ENCODE peak calls at places on chromosome 5, in ten cellular contexts. Q, S, A, C, H, X, V, O, Z and Y are unnamed samples. For H3K4me1, the result is how much of the 10 kb centered on the place peaks cover.

GRCh38 chr5:165360366-165361142 is 1855.1 kb downstream of the MAT2B start:
- DNase-seq in S (no peak), Q (no peak), C (no peak), H (no peak), O (no peak), V (no peak), Z (no peak), X (no peak), A (no peak), Y (no peak)

GRCh38 chr5:16600397-16600796 is 16.4 kb downstream of the RETREG1 start:
- DNase-seq in X (peak), A (no peak), Z (peak), Q (peak), V (peak), S (no peak), O (no peak), H (no peak), C (no peak), Y (no peak)

GRCh38 chr5:127757576-127757975 is 54.4 kb downstream of the CCDC192 start:
- DNase-seq in Q (peak), V (peak), S (peak), C (peak), Z (no peak), X (no peak), H (no peak), A (peak), O (peak), Y (no peak)

GRCh38 chr5:9265391-9266287 is 280.2 kb downstream of the SEMA5A start:
- DNase-seq in C (no peak), A (no peak), Q (peak), X (peak), Z (peak), O (no peak), S (peak), V (peak), H (no peak), Y (no peak)

GRCh38 chr5:177195307-177195952 is 61.9 kb downstream of the NSD1 start:
- DNase-seq in C (no peak), Q (no peak), V (peak), O (no peak), Z (no peak), A (no peak), S (no peak), H (no peak), X (no peak), Y (no peak)

GRCh38 chr5:179858241-179858585 is 404 bp downstream of the MRNIP start:
- DNase-seq in H (peak), Z (no peak), X (no peak), Q (peak), C (peak), O (peak), S (peak), A (no peak), V (peak), Y (no peak)

GRCh38 chr5:97100486-97100885 is 41.9 kb downstream of the LIX1 start:
- DNase-seq in C (no peak), S (no peak), O (no peak), Z (no peak), V (peak), Q (peak), A (no peak), H (no peak), X (no peak), Y (no peak)

GRCh38 chr5:86864022-86864421 is 246.3 kb downstream of the COX7C start:
- DNase-seq in C (no peak), S (no peak), Q (no peak), V (no peak), O (no peak), A (no peak), H (no peak), X (no peak), Z (no peak), Y (no peak)

GRCh38 chr5:156094001-156094400 is 233.0 kb upstream of the SGCD start:
- DNase-seq in V (no peak), S (peak), C (no peak), O (no peak), X (no peak), Z (no peak), H (no peak), Q (peak), A (no peak), Y (no peak)

GRCh38 chr5:50807661-50808060 is 141.2 kb downstream of the PARP8 start:
- DNase-seq in C (no peak), X (no peak), O (no peak), Q (no peak), V (peak), A (no peak), H (no peak), S (no peak), Z (no peak), Y (no peak)

GRCh38 chr5:108617467-108618435 is 129.9 kb upstream of the FER start:
- DNase-seq in X (no peak), Z (no peak), H (no peak), Q (no peak), V (no peak), O (no peak), C (no peak), S (peak), A (no peak), Y (no peak)

GRCh38 chr5:117302949-117303348 is 728.3 kb upstream of the SEMA6A start:
- DNase-seq in X (no peak), V (no peak), A (no peak), O (no peak), S (no peak), H (no peak), C (no peak), Q (no peak), Z (no peak), Y (no peak)

GRCh38 chr5:76379855-76380254 is 23.2 kb upstream of the IQGAP2 start:
- DNase-seq in C (no peak), X (no peak), O (no peak), Z (no peak), S (no peak), V (no peak), A (no peak), H (no peak), Q (no peak), Y (no peak)

GRCh38 chr5:10543585-10544040 is 20.3 kb upstream of the ANKRD33B start:
- DNase-seq in O (no peak), V (no peak), X (no peak), Z (no peak), H (no peak), Q (no peak), A (no peak), S (no peak), C (no peak), Y (no peak)

GRCh38 chr5:32852535-32852934 is 141.4 kb downstream of the NPR3 start:
- DNase-seq in Z (no peak), H (no peak), O (no peak), A (peak), S (peak), Q (peak), V (peak), X (peak), C (no peak), Y (peak)

GRCh38 chr5:75510417-75510835 is 1.0 kb downstream of the CERT1 start:
- DNase-seq in C (peak), H (no peak), S (no peak), Q (peak), V (peak), A (peak), Z (no peak), X (peak), O (no peak), Y (no peak)

GRCh38 chr5:1386274-1386717 is 41.4 kb upstream of the CLPTM1L start:
- DNase-seq in V (peak), H (peak), Q (peak), Z (peak), A (no peak), X (peak), O (peak), S (peak), C (peak), Y (no peak)

DNA sequence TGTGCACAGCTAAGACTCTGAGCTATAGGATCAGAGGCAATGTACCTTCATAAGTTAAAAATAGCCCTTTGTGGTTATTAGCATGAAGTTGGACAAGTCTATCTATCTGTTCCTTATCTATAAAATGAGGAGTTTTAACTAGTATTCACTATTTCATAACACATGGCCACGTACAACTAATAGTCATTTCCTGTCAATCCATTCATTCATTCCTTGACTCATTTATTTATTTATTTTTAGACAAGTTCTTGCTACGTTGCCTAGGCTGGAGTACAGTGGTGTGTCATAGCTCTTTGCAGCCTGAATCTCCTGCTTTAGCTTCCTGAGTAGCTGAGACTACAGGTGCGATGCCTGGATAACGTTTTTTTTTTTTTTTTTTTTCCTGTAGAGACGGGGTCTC is 92.1 kb downstream of the NR3C1 start:
- DNase-seq in S (peak), Z (no peak), H (no peak), Q (peak), C (no peak), V (peak), O (no peak), A (peak), X (no peak), Y (no peak)
- H3K4me1 ChIP-seq in S (under half), Z (under half), H (under half), Q (half or more), C (under half), V (under half), O (under half), A (under half), X (under half), Y (under half)

GRCh38 chr5:88688242-88688959 is 194.6 kb downstream of the MEF2C start:
- DNase-seq in S (no peak), Z (no peak), A (no peak), H (no peak), O (no peak), Q (no peak), C (no peak), V (no peak), X (no peak), Y (no peak)

GRCh38 chr5:88686743-88687142 is 196.2 kb downstream of the MEF2C start:
- DNase-seq in V (no peak), H (no peak), O (no peak), C (no peak), X (no peak), Q (no peak), S (peak), Z (no peak), A (no peak), Y (no peak)

GRCh38 chr5:88686077-88686541 is 196.9 kb downstream of the MEF2C start:
- DNase-seq in Q (no peak), H (no peak), Z (no peak), C (no peak), V (no peak), O (no peak), A (no peak), X (no peak), S (peak), Y (no peak)

GRCh38 chr5:88688981-88689661 is 193.9 kb downstream of the MEF2C start:
- DNase-seq in Z (no peak), O (no peak), A (no peak), Q (no peak), H (no peak), V (no peak), S (peak), C (no peak), X (no peak), Y (no peak)

DNA sequence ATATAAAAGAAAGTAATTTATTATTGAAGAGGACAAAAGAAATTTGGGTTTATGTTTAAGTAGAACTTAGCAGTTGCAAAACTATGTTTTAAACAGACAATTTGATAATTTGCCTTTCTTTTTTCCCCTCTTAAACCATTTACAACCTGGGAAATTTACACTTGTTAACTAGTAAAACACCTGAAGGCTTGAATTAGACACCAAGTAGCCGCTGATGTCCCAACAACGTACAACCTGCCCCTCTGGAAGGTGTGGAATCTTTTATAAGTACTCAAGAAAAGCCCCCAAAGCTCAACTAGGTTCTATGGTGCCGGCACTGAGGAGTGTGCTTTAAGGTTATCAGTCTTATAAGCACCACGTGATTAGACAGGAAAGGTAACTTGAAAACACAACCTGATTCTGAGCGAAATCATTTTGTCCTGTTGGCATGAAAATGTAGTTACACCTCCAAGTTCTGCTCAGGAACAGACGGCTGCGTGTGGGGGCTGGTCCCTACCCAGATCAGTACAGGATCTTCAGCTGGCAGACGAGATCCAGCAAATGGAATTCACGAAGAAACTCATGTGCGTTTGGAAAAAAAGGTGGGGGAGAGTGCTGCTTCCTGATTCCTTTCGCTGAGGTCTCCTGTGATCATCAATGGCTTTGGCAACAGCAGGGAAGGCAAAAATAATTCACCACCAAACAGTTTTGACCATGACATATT is 195.6 kb downstream of the MEF2C start:
- DNase-seq in H (no peak), Z (no peak), C (no peak), S (peak), X (no peak), O (no peak), V (no peak), Q (no peak), A (no peak), Y (no peak)
- H3K27ac ChIP-seq in H (no peak), Z (no peak), C (no peak), S (no peak), X (no peak), O (no peak), V (no peak), Q (no peak), A (no peak), Y (no peak)

GRCh38 chr5:136014049-136014516 is 14.7 kb upstream of the TGFBI start:
- DNase-seq in A (no peak), O (no peak), Z (peak), C (no peak), S (no peak), H (no peak), X (no peak), Q (peak), V (peak), Y (no peak)

GRCh38 chr5:136013559-136013958 is 15.2 kb upstream of the TGFBI start:
- DNase-seq in O (no peak), Q (no peak), V (no peak), C (no peak), S (no peak), A (no peak), X (no peak), Z (no peak), H (no peak), Y (no peak)

GRCh38 chr5:136016945-136017530 is 11.8 kb upstream of the TGFBI start:
- DNase-seq in A (no peak), Z (no peak), H (no peak), S (no peak), V (peak), Q (peak), X (peak), C (no peak), O (no peak), Y (no peak)

GRCh38 chr5:136014976-136015375 is 13.8 kb upstream of the TGFBI start:
- DNase-seq in Z (no peak), V (no peak), O (no peak), X (no peak), Q (no peak), C (no peak), A (no peak), H (no peak), S (no peak), Y (no peak)

GRCh38 chr5:136015966-136016365 is 12.8 kb upstream of the TGFBI start:
- DNase-seq in A (no peak), V (no peak), Z (no peak), C (no peak), O (no peak), X (no peak), Q (no peak), S (no peak), H (no peak), Y (no peak)
- H3K4me1 ChIP-seq in A (under half), V (under half), Z (under half), C (under half), O (under half), X (under half), Q (half or more), S (under half), H (under half), Y (under half)

GRCh38 chr5:68194405-68194804 is 21.2 kb upstream of the PIK3R1 start:
- DNase-seq in V (no peak), A (no peak), X (no peak), H (no peak), Q (no peak), Z (no peak), O (no peak), S (no peak), C (no peak), Y (no peak)

GRCh38 chr5:68196876-68197275 is 18.7 kb upstream of the PIK3R1 start:
- DNase-seq in H (no peak), A (no peak), S (no peak), Q (no peak), O (no peak), X (peak), V (no peak), Z (no peak), C (no peak), Y (no peak)

GRCh38 chr5:68192679-68193060 is 22.9 kb upstream of the PIK3R1 start:
- DNase-seq in V (no peak), H (no peak), C (no peak), S (no peak), Q (no peak), X (no peak), A (no peak), Z (no peak), O (no peak), Y (no peak)

GRCh38 chr5:68195137-68195536 is 20.4 kb upstream of the PIK3R1 start:
- DNase-seq in O (no peak), X (no peak), V (no peak), H (no peak), S (no peak), Q (no peak), A (no peak), Z (no peak), C (no peak), Y (no peak)

DNA sequence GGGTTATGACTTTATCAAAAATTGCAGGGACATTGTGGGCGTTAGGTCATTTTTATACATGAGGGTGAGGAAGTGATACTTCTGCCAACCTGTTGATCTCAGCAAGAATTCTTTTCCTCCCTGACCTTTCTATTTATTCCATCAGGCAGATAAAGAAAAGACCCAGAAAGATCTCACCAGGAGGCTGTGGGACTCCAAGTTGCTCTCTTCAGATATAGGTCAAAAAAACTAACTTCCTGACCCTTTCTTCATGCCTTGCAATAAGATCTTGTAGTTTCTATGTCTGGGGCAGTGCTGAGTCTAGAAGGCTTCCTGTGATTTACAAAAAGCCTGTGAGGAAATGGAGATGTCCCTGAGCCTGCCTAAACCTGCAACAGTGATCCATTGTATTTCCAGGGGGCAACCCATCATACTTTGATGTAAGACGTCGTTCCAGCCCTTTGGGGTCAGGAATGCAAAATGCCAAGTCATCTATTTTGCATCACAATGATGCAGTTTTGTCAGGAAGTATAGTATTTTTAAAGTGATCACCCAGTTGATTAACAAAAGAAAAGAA is 22.0 kb upstream of the PIK3R1 start:
- DNase-seq in C (no peak), H (no peak), Z (no peak), A (no peak), S (peak), V (peak), X (no peak), O (no peak), Q (no peak), Y (peak)
- H3K27ac ChIP-seq in C (no peak), H (no peak), Z (no peak), A (no peak), S (peak), V (no peak), X (no peak), O (no peak), Q (no peak), Y (no peak)

GRCh38 chr5:139704748-139705147 is 56.6 kb downstream of the CXXC5 start:
- DNase-seq in H (peak), X (peak), O (no peak), V (no peak), A (no peak), C (no peak), Z (no peak), S (no peak), Q (no peak), Y (no peak)

GRCh38 chr5:139707445-139708003 is 59.4 kb downstream of the CXXC5 start:
- DNase-seq in Z (no peak), S (peak), H (no peak), C (no peak), X (no peak), A (no peak), O (no peak), V (no peak), Q (no peak), Y (no peak)

GRCh38 chr5:139705655-139706587 is 57.8 kb downstream of the CXXC5 start:
- DNase-seq in O (no peak), X (no peak), A (no peak), H (no peak), S (peak), Z (no peak), C (no peak), V (no peak), Q (no peak), Y (no peak)

GRCh38 chr5:139702548-139702947 is 54.4 kb downstream of the CXXC5 start:
- DNase-seq in A (no peak), Q (no peak), X (peak), S (no peak), C (no peak), V (no peak), Z (no peak), O (no peak), H (peak), Y (no peak)

DNA sequence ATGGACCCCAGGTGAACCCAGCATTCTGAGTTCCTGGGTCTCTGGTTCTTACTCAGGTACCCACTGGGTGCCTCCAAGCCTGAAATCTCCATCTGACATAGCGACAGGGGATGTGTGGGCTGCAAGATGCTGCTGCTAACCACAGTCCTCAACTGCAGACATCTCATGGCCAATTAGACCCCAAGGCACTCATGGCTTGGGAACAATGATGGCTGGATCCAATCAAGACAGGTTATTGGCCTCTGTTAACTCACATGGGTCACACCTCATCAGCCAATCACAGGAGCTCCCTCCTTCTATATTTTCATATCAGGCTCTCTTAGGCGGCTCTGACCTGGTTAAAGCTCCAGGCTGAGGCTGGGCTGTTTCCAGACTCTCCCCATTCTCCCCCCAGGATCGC is 57.0 kb downstream of the CXXC5 start:
- DNase-seq in V (no peak), Z (no peak), C (no peak), A (no peak), O (no peak), Q (no peak), H (no peak), X (no peak), S (no peak), Y (no peak)
- H3K4me1 ChIP-seq in V (under half), Z (under half), C (under half), A (under half), O (under half), Q (under half), H (under half), X (under half), S (half or more), Y (under half)